ENCODE peak calls at places on chromosomes 6 and 20, in five cellular contexts. B is H54, F is transverse colon, V is tibial nerve, E is lower leg skin. L is an unnamed sample.

GRCh38 chr20:22453244-22454080 is 130.9 kb downstream of the FOXA2 start:
- DNase-seq in V (no peak), E (no peak), B (peak), F (peak), L (no peak)

GRCh38 chr20:61728326-61728725 is 337.4 kb downstream of the TAF4 start:
- DNase-seq in F (no peak), V (no peak), B (no peak), E (no peak), L (no peak)

GRCh38 chr6:76779068-76779467 is 684.2 kb downstream of the HTR1B start:
- DNase-seq in E (no peak), F (no peak), B (no peak), V (no peak), L (no peak)

GRCh38 chr6:107578642-107579332 is 88.9 kb downstream of the SOBP start:
- DNase-seq in F (no peak), V (no peak), E (no peak), B (no peak), L (no peak)

GRCh38 chr6:149924933-149925252 is 2.0 kb upstream of the RAET1G start:
- DNase-seq in V (no peak), B (no peak), E (no peak), F (no peak), L (peak)

GRCh38 chr6:133243723-133244122 is 2.6 kb downstream of the EYA4 start:
- DNase-seq in F (no peak), V (no peak), E (no peak), B (no peak), L (no peak)

GRCh38 chr20:16639027-16639941 is 66.0 kb upstream of the KIF16B start:
- DNase-seq in E (no peak), B (no peak), F (no peak), V (no peak), L (no peak)

GRCh38 chr20:57211949-57212889 is 54.2 kb downstream of the BMP7 start:
- DNase-seq in F (peak), B (peak), V (peak), E (peak), L (peak)

GRCh38 chr6:168725821-168726220 is 284.8 kb downstream of the SMOC2 start:
- DNase-seq in F (no peak), B (no peak), E (no peak), V (no peak), L (no peak)

GRCh38 chr20:38369387-38369786 is 23.1 kb downstream of the LBP start:
- DNase-seq in B (peak), V (no peak), E (no peak), F (no peak), L (no peak)

GRCh38 chr20:38377039-38377715 is 30.9 kb downstream of the LBP start:
- DNase-seq in V (no peak), B (no peak), F (no peak), E (no peak), L (no peak)

GRCh38 chr20:38372830-38373229 is 26.5 kb downstream of the LBP start:
- DNase-seq in B (no peak), V (no peak), F (no peak), E (no peak), L (no peak)

GRCh38 chr20:38373898-38374297 is 27.6 kb downstream of the LBP start:
- DNase-seq in F (no peak), V (no peak), E (peak), B (no peak), L (no peak)

DNA sequence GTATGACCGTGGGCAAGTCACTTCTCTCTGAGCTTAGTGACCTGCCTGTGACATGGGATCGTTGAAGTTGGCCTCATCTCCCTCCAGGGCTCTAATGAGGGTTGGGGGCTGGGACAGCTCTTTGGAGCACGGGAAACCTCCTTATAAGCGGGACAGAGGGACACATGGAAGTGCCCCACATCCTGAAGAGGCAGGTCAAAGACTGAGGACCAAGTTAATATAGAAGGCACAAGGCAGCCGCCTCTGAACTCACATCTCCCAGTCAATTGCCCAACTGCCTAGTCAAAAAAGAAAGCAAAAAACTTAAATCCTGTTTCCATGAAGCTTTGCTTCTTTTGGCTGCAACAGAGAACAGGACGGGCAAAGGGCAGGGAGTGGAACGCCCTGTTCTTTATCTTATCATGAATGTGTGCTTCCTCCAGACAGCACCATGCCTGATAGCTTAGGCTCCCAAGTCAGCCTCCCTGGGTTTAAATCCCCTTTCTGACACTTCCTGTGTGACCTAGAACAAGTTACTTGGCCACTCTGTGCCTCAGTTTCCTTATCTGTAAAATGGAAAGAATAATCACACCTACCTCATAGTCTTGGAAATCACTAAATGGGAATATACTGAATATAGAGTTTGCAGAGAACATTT is 27.1 kb downstream of the LBP start:
- DNase-seq in F (no peak), E (peak), V (peak), B (no peak), L (no peak)
- TF ChIP-seq POLR2A in F (no peak), E (no peak), V (no peak), B (no peak), L (no peak)

GRCh38 chr6:2853766-2854393 is 12.2 kb upstream of the SERPINB1 start:
- DNase-seq in E (no peak), B (peak), V (peak), F (peak), L (no peak)

GRCh38 chr6:2852921-2853322 is 11.3 kb upstream of the SERPINB1 start:
- DNase-seq in F (no peak), V (no peak), B (no peak), E (no peak), L (no peak)

GRCh38 chr6:2850480-2851150 is 9.0 kb upstream of the SERPINB1 start:
- DNase-seq in V (no peak), F (no peak), B (no peak), E (no peak), L (no peak)

GRCh38 chr6:2851727-2852513 is 10.3 kb upstream of the SERPINB1 start:
- DNase-seq in E (no peak), B (no peak), V (no peak), F (no peak), L (no peak)

GRCh38 chr6:2852514-2852855 is 10.8 kb upstream of the SERPINB1 start:
- DNase-seq in V (no peak), E (no peak), B (no peak), F (no peak), L (no peak)
- TF ChIP-seq POLR2A in V (no peak), E (no peak), B (no peak), F (no peak), L (no peak)

DNA sequence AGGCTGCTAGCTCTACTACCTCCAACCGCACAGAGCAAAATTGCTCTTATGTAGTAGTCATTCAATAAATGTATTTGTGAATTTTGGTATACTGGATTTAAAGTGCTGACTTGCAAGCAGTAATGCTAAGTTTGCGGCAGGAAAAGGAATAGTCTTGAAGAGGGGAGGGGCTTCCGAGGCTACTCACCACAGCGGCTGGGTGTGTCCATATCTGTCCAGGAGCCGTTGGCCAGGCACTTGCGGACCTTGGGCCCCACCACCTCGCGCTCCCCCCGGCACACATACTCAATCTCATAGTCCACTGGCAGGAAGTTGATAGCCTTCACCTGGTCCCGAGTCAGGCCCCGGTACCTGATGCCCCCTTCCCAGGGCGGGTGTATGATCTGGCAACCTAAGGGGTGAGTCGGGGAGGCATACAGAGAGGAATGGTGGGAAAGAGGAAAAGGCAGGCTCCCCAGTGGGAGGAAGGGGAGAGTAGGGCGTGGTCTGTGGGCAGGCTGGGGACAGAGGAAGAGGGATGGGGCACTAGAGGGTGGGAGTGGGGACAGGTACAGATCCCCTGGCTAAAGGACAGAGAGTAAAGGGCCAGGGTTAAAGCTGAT is 1.7 kb downstream of the GABBR1 start:
- DNase-seq in E (peak), V (no peak), B (no peak), F (no peak), L (peak)
- TF ChIP-seq POLR2A in E (no peak), V (no peak), B (no peak), F (no peak), L (no peak)

GRCh38 chr20:58895796-58896180 is 43.3 kb downstream of the GNAS start:
- DNase-seq in E (no peak), V (no peak), B (no peak), F (no peak), L (no peak)
- TF ChIP-seq POLR2A in E (no peak), V (no peak), B (no peak), F (no peak), L (no peak)

DNA sequence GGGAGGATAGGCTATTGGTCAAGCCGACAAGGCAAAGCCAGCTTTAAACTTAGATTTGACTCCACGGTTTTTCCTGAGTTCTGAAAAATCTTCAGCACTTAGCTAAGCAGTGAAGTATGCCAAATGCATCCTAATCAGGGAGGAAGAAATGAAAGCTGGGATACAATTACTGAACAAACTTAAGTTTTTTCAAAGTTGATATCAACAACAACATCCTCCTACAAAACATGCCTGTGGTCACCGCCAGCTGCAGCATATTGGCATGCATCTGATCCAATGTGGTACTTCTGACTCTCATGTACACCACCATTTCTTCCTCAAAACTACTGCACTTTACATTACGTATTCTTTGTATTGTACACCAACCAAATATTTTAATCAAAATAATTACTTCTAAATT is 60.3 kb downstream of the GMDS start:
- DNase-seq in E (no peak), V (no peak), B (no peak), F (no peak), L (no peak)
- TF ChIP-seq POLR2A in E (no peak), V (no peak), B (no peak), F (no peak), L (no peak)

GRCh38 chr6:125789576-125790402 is 971 bp upstream of the NCOA7 start:
- DNase-seq in V (peak), E (peak), B (peak), F (peak), L (peak)

GRCh38 chr6:125791151-125791819 is 525 bp downstream of the NCOA7 start:
- DNase-seq in V (peak), B (peak), F (peak), E (no peak), L (no peak)

GRCh38 chr6:125791820-125792165 is 1.0 kb downstream of the NCOA7 start:
- DNase-seq in B (no peak), F (no peak), E (no peak), V (no peak), L (no peak)

GRCh38 chr6:125789167-125789566 is 1.6 kb upstream of the NCOA7 start:
- DNase-seq in F (no peak), V (peak), E (no peak), B (no peak), L (no peak)

GRCh38 chr6:125790403-125791150 is at the start of gene NCOA7:
- DNase-seq in B (peak), F (peak), E (peak), V (peak), L (peak)
- TF ChIP-seq POLR2A in B (peak), F (peak), E (peak), V (peak), L (peak)

GRCh38 chr6:138240476-138241245 is 22.4 kb upstream of the PBOV1 start:
- DNase-seq in B (no peak), F (no peak), V (no peak), E (no peak), L (no peak)

GRCh38 chr6:138241893-138242292 is 23.6 kb upstream of the PBOV1 start:
- DNase-seq in V (no peak), F (no peak), E (no peak), B (no peak), L (no peak)

GRCh38 chr6:138241381-138241780 is 23.1 kb upstream of the PBOV1 start:
- DNase-seq in V (no peak), E (no peak), F (no peak), B (no peak), L (no peak)

GRCh38 chr6:138245751-138246150 is 27.5 kb upstream of the PBOV1 start:
- DNase-seq in F (no peak), E (no peak), V (no peak), B (no peak), L (no peak)

GRCh38 chr6:138242987-138243592 is 24.8 kb upstream of the PBOV1 start:
- DNase-seq in F (no peak), B (no peak), V (no peak), E (no peak), L (no peak)
- TF ChIP-seq POLR2A in F (no peak), B (no peak), V (no peak), E (no peak), L (no peak)

DNA sequence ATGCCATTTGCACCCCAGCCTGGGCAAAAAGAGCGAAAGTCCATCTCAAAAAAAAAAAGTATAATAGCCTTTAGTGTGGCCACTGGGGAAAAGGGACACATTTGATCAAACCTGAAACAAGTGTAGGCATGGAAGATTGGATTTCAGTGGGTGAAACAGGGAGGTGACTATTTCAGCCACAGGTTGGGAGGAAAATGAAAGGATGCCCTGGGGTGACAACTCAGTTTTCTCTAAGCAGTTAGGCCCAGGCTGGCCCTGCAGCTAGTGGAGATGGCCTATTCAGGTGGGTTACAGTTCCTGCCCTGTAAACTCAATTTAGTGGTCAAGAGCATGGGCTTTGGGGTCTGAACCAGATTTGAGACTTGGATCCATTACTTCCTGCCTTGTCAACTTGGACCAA is 36.4 kb downstream of the SPATA2 start:
- DNase-seq in V (no peak), B (no peak), E (peak), F (no peak), L (no peak)
- TF ChIP-seq POLR2A in V (no peak), B (no peak), E (no peak), F (no peak), L (no peak)

DNA sequence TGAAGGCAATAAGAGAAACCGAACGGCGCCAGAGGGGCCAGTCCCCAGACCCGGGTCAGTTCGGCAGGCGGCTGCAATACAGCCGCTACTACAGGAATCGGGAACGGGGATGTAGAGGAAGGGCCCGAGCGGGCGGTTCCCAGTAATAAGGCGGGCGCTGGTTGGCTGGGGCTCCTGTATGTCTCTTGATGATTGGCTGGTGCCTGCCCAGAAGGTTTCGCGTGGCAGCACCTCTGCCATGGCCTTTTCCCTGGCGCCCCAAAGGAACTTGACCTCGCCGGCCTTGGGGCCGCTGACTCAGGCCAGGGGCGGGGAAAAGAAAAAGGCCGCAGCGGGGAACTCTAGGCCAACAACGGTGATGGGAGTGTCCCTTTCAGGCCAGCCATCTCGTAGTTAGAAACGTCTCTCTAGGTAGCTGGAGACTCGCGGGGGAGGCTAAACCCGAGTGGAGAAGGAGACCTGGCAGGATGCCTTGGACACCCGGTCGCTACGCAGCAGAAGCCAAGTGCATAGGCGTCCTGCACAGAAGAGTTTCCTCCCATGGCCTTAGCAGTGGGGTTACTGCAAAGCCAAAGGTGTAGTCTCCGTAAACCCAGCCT is at the start of gene IBTK:
- DNase-seq in E (peak), V (peak), B (peak), F (peak), L (peak)
- TF ChIP-seq POLR2A in E (no peak), V (peak), B (peak), F (peak), L (peak)

GRCh38 chr20:10492065-10492464 is 57.0 kb downstream of the SLX4IP start:
- DNase-seq in B (no peak), V (no peak), E (no peak), F (no peak), L (no peak)
- TF ChIP-seq POLR2A in B (no peak), V (no peak), E (no peak), F (no peak), L (no peak)